ENCODE peak calls at places on chromosomes 1 and 21, in five cellular contexts. One of them, this sample, is unnamed.

GRCh38 chr1:179298952-179299351 is 5.4 kb downstream of the SOAT1 start:
- DNase-seq in kidney: no peak
- DNase-seq in neuronal stem cell: no peak
- DNase-seq in IMR-90: no peak
- DNase-seq in neural progenitor cell: no peak
- DNase-seq in this sample: no peak

GRCh38 chr1:26744075-26744958 is 43.4 kb upstream of the PIGV start:
- DNase-seq in neural progenitor cell: peak; percentile 25
- DNase-seq in IMR-90: peak; percentile 94
- DNase-seq in kidney: peak; percentile 87
- DNase-seq in neuronal stem cell: no peak
- DNase-seq in this sample: peak; percentile 59

GRCh38 chr1:157994704-157995540 is 1.5 kb downstream of the KIRREL1 start:
- DNase-seq in neuronal stem cell: no peak
- DNase-seq in kidney: no peak
- DNase-seq in neural progenitor cell: no peak
- DNase-seq in IMR-90: peak; percentile 40
- DNase-seq in this sample: no peak

GRCh38 chr1:53141487-53142055 is 867 bp downstream of the SLC1A7 start:
- DNase-seq in IMR-90: no peak
- DNase-seq in kidney: no peak
- DNase-seq in neural progenitor cell: no peak
- DNase-seq in neuronal stem cell: no peak
- DNase-seq in this sample: no peak

GRCh38 chr21:42799516-42799915 is 79.8 kb downstream of the WDR4 start:
- DNase-seq in neural progenitor cell: no peak
- DNase-seq in kidney: no peak
- DNase-seq in IMR-90: no peak
- DNase-seq in neuronal stem cell: no peak
- DNase-seq in this sample: no peak

GRCh38 chr1:25433389-25434186 is 2.9 kb downstream of the MACO1 start:
- DNase-seq in neural progenitor cell: no peak
- DNase-seq in kidney: no peak
- DNase-seq in neuronal stem cell: no peak
- DNase-seq in IMR-90: no peak
- DNase-seq in this sample: no peak

GRCh38 chr21:45954271-45954670 is 27.3 kb upstream of the COL6A1 start:
- DNase-seq in IMR-90: no peak
- DNase-seq in neuronal stem cell: no peak
- DNase-seq in kidney: no peak
- DNase-seq in neural progenitor cell: no peak
- DNase-seq in this sample: no peak

GRCh38 chr1:57976218-57976617 is 552.4 kb upstream of the DAB1 start:
- DNase-seq in kidney: no peak
- DNase-seq in neural progenitor cell: no peak
- DNase-seq in IMR-90: no peak
- DNase-seq in neuronal stem cell: no peak
- DNase-seq in this sample: no peak

GRCh38 chr1:197342044-197342565 is 74.1 kb downstream of the CRB1 start:
- DNase-seq in IMR-90: no peak
- DNase-seq in neuronal stem cell: no peak
- DNase-seq in neural progenitor cell: no peak
- DNase-seq in kidney: no peak
- DNase-seq in this sample: no peak

GRCh38 chr1:51639694-51640093 is 22.8 kb downstream of the OSBPL9 start:
- DNase-seq in kidney: no peak
- DNase-seq in neural progenitor cell: no peak
- DNase-seq in neuronal stem cell: no peak
- DNase-seq in IMR-90: no peak
- DNase-seq in this sample: no peak

GRCh38 chr21:32182449-32182848 is 96.4 kb downstream of the MIS18A start:
- DNase-seq in kidney: no peak
- DNase-seq in IMR-90: no peak
- DNase-seq in neuronal stem cell: no peak
- DNase-seq in neural progenitor cell: no peak
- DNase-seq in this sample: no peak

GRCh38 chr1:30258471-30258870 is 464.9 kb downstream of the MATN1 start:
- DNase-seq in IMR-90: no peak
- DNase-seq in kidney: no peak
- DNase-seq in neural progenitor cell: no peak
- DNase-seq in neuronal stem cell: no peak
- DNase-seq in this sample: no peak

GRCh38 chr1:92031281-92032110 is 1.7 kb downstream of the EPHX4 start:
- DNase-seq in IMR-90: peak; percentile 21
- DNase-seq in neural progenitor cell: no peak
- DNase-seq in kidney: no peak
- DNase-seq in neuronal stem cell: no peak
- DNase-seq in this sample: no peak

GRCh38 chr1:17539526-17540254 is at the start of gene ARHGEF10L:
- DNase-seq in neuronal stem cell: peak; percentile 39
- DNase-seq in neural progenitor cell: peak; percentile 74
- DNase-seq in kidney: peak; percentile 77
- DNase-seq in IMR-90: no peak
- DNase-seq in this sample: no peak

GRCh38 chr1:233087001-233087881 is 136.8 kb downstream of the NTPCR start:
- DNase-seq in IMR-90: no peak
- DNase-seq in neuronal stem cell: no peak
- DNase-seq in neural progenitor cell: peak; percentile 42
- DNase-seq in kidney: no peak
- DNase-seq in this sample: no peak

GRCh38 chr1:59504281-59504680 is 207.4 kb downstream of the FGGY start:
- DNase-seq in neuronal stem cell: no peak
- DNase-seq in kidney: no peak
- DNase-seq in IMR-90: no peak
- DNase-seq in neural progenitor cell: no peak
- DNase-seq in this sample: no peak

GRCh38 chr1:103144681-103145080 is 36.4 kb upstream of the COL11A1 start:
- DNase-seq in IMR-90: no peak
- DNase-seq in kidney: no peak
- DNase-seq in neuronal stem cell: no peak
- DNase-seq in neural progenitor cell: no peak
- DNase-seq in this sample: no peak

GRCh38 chr1:169371400-169371799 is 3.4 kb downstream of the BLZF1 start:
- DNase-seq in kidney: no peak
- DNase-seq in IMR-90: no peak
- DNase-seq in neuronal stem cell: no peak
- DNase-seq in neural progenitor cell: no peak
- DNase-seq in this sample: peak; percentile 18

GRCh38 chr1:161723459-161724149 is 2.3 kb downstream of the FCRLB start:
- DNase-seq in IMR-90: no peak
- DNase-seq in kidney: no peak
- DNase-seq in neuronal stem cell: no peak
- DNase-seq in neural progenitor cell: no peak
- DNase-seq in this sample: no peak

GRCh38 chr1:109535971-109536491 is 3.6 kb upstream of the GPR61 start:
- DNase-seq in kidney: no peak
- DNase-seq in IMR-90: no peak
- DNase-seq in neural progenitor cell: peak; percentile 23
- DNase-seq in neuronal stem cell: no peak
- DNase-seq in this sample: no peak

GRCh38 chr1:194466706-194467105 is 1280.3 kb upstream of the B3GALT2 start:
- DNase-seq in IMR-90: no peak
- DNase-seq in neuronal stem cell: no peak
- DNase-seq in kidney: no peak
- DNase-seq in neural progenitor cell: peak; percentile 31
- DNase-seq in this sample: no peak

GRCh38 chr1:7579831-7580804 is 191.0 kb upstream of the VAMP3 start:
- DNase-seq in IMR-90: no peak
- DNase-seq in neuronal stem cell: no peak
- DNase-seq in kidney: peak; percentile 40
- DNase-seq in neural progenitor cell: no peak
- DNase-seq in this sample: no peak

GRCh38 chr1:214859647-214860046 is 222.9 kb upstream of the KCNK2 start:
- DNase-seq in IMR-90: no peak
- DNase-seq in kidney: no peak
- DNase-seq in neuronal stem cell: no peak
- DNase-seq in neural progenitor cell: no peak
- DNase-seq in this sample: no peak

GRCh38 chr1:62716397-62716796 is 28.2 kb upstream of the DOCK7 start:
- DNase-seq in neuronal stem cell: no peak
- DNase-seq in neural progenitor cell: no peak
- DNase-seq in kidney: no peak
- DNase-seq in IMR-90: no peak
- DNase-seq in this sample: no peak

GRCh38 chr1:11518791-11519628 is 40.1 kb downstream of the DISP3 start:
- DNase-seq in neural progenitor cell: no peak
- DNase-seq in neuronal stem cell: no peak
- DNase-seq in kidney: peak; percentile 39
- DNase-seq in IMR-90: no peak
- DNase-seq in this sample: no peak

GRCh38 chr1:232389744-232390143 is 240.2 kb downstream of the SIPA1L2 start:
- DNase-seq in neural progenitor cell: no peak
- DNase-seq in neuronal stem cell: no peak
- DNase-seq in kidney: no peak
- DNase-seq in IMR-90: no peak
- DNase-seq in this sample: no peak

GRCh38 chr1:214341918-214342317 is 61.0 kb downstream of the SMYD2 start:
- DNase-seq in neuronal stem cell: no peak
- DNase-seq in neural progenitor cell: no peak
- DNase-seq in kidney: no peak
- DNase-seq in IMR-90: no peak
- DNase-seq in this sample: no peak

GRCh38 chr1:71414229-71414628 is 333.4 kb upstream of the ZRANB2 start:
- DNase-seq in kidney: no peak
- DNase-seq in neural progenitor cell: no peak
- DNase-seq in neuronal stem cell: no peak
- DNase-seq in IMR-90: peak; percentile 8
- DNase-seq in this sample: no peak

GRCh38 chr1:81867235-81867634 is 66.5 kb downstream of the ADGRL2 start:
- DNase-seq in neural progenitor cell: no peak
- DNase-seq in kidney: no peak
- DNase-seq in IMR-90: no peak
- DNase-seq in neuronal stem cell: no peak
- DNase-seq in this sample: no peak
- H3K9ac ChIP-seq in neural progenitor cell: no peak overlapping the region
- H3K9ac ChIP-seq in kidney: no peak overlapping the region
- H3K9ac ChIP-seq in IMR-90: no peak overlapping the region
- H3K9ac ChIP-seq in neuronal stem cell: no peak overlapping the region
- H3K9ac ChIP-seq in this sample: no peak overlapping the region

DNA sequence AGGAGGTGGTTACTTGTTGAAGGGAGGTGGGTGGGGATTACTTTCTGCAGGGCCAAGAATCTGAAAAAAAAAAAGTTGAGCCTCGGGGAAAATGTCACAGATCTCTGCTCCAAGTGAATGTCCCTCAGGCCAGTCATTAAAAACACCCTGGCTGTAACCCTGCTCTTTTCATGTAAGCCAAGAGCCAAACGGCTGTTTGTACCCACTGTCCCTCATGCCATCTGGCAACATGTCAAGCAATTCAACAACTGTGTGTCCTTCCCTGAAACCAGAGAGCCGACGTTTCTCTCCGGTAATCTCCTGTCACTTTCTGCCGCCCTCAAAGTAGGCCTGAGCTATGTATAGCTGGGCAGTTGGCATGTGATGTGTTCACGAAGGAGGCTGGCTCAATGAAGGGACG is 14.7 kb downstream of the CASQ2 start:
- DNase-seq in kidney: no peak
- DNase-seq in neuronal stem cell: no peak
- DNase-seq in neural progenitor cell: no peak
- DNase-seq in IMR-90: no peak
- DNase-seq in this sample: no peak
- H3K9ac ChIP-seq in kidney: no peak overlapping the region
- H3K9ac ChIP-seq in neuronal stem cell: no peak overlapping the region
- H3K9ac ChIP-seq in neural progenitor cell: no peak overlapping the region
- H3K9ac ChIP-seq in IMR-90: no peak overlapping the region
- H3K9ac ChIP-seq in this sample: no peak overlapping the region

GRCh38 chr1:64616039-64616438 is 128.8 kb upstream of the RAVER2 start:
- DNase-seq in IMR-90: no peak
- DNase-seq in kidney: no peak
- DNase-seq in neural progenitor cell: no peak
- DNase-seq in neuronal stem cell: no peak
- DNase-seq in this sample: no peak
- H3K9ac ChIP-seq in IMR-90: no peak overlapping the region
- H3K9ac ChIP-seq in kidney: no peak overlapping the region
- H3K9ac ChIP-seq in neural progenitor cell: no peak overlapping the region
- H3K9ac ChIP-seq in neuronal stem cell: no peak overlapping the region
- H3K9ac ChIP-seq in this sample: no peak overlapping the region

GRCh38 chr21:41025057-41025390 is 142.9 kb upstream of the BACE2 start:
- DNase-seq in kidney: no peak
- DNase-seq in neural progenitor cell: no peak
- DNase-seq in neuronal stem cell: no peak
- DNase-seq in IMR-90: no peak
- DNase-seq in this sample: no peak
- H3K9ac ChIP-seq in kidney: no peak overlapping the region
- H3K9ac ChIP-seq in neural progenitor cell: no peak overlapping the region
- H3K9ac ChIP-seq in neuronal stem cell: no peak overlapping the region
- H3K9ac ChIP-seq in IMR-90: no peak overlapping the region
- H3K9ac ChIP-seq in this sample: no peak overlapping the region

GRCh38 chr1:227766015-227766634 is 30.9 kb downstream of the SNAP47 start:
- DNase-seq in kidney: peak; percentile 84
- DNase-seq in neural progenitor cell: no peak
- DNase-seq in neuronal stem cell: no peak
- DNase-seq in IMR-90: peak; percentile 33
- DNase-seq in this sample: no peak

GRCh38 chr1:227768640-227769039 is 33.4 kb downstream of the SNAP47 start:
- DNase-seq in kidney: peak; percentile 40
- DNase-seq in neuronal stem cell: no peak
- DNase-seq in IMR-90: no peak
- DNase-seq in neural progenitor cell: no peak
- DNase-seq in this sample: no peak

GRCh38 chr1:227766653-227767277 is 31.5 kb downstream of the SNAP47 start:
- DNase-seq in IMR-90: no peak
- DNase-seq in neural progenitor cell: no peak
- DNase-seq in neuronal stem cell: no peak
- DNase-seq in kidney: peak; percentile 26
- DNase-seq in this sample: no peak

GRCh38 chr1:227769047-227769446 is 33.8 kb downstream of the SNAP47 start:
- DNase-seq in IMR-90: no peak
- DNase-seq in kidney: peak; percentile 51
- DNase-seq in neural progenitor cell: no peak
- DNase-seq in neuronal stem cell: no peak
- DNase-seq in this sample: no peak

GRCh38 chr1:227767401-227768396 is 32.5 kb downstream of the SNAP47 start:
- DNase-seq in kidney: peak; percentile 28
- DNase-seq in neuronal stem cell: no peak
- DNase-seq in IMR-90: no peak
- DNase-seq in neural progenitor cell: no peak
- DNase-seq in this sample: no peak
- H3K9ac ChIP-seq in kidney: no peak overlapping the region
- H3K9ac ChIP-seq in neuronal stem cell: peak overlapping the region; percentile 64
- H3K9ac ChIP-seq in IMR-90: no peak overlapping the region
- H3K9ac ChIP-seq in neural progenitor cell: no peak overlapping the region
- H3K9ac ChIP-seq in this sample: no peak overlapping the region